ENCODE peak calls at places on chromosomes 16 and 17, in five cellular contexts. O is head of caudate nucleus, A is neural crest cell, P is upper lobe of right lung, S is IMR-90. W is an unnamed sample.

GRCh38 chr16:66935319-66936011 is at the start of gene CES2:
- DNase-seq in O (peak; percentile 28), A (no peak), P (no peak), S (peak; percentile 29), W (no peak)

GRCh38 chr16:78058165-78058564 is 35.8 kb downstream of the CLEC3A start:
- DNase-seq in O (no peak), A (no peak), P (no peak), S (no peak), W (no peak)

GRCh38 chr17:58312021-58312630 is 16.5 kb downstream of the TSPOAP1 start:
- DNase-seq in O (no peak), A (no peak), P (peak; percentile 59), S (no peak), W (no peak)

GRCh38 chr16:3007059-3007956 is 5.4 kb upstream of the CLDN9 start:
- DNase-seq in O (no peak), A (no peak), P (no peak), S (no peak), W (no peak)

GRCh38 chr16:30805056-30805369 is 18.0 kb upstream of the ZNF629 start:
- DNase-seq in O (peak; percentile 26), A (no peak), P (no peak), S (no peak), W (no peak)

GRCh38 chr16:75908718-75909117 is 182.4 kb upstream of the CPHXL start:
- DNase-seq in O (no peak), A (no peak), P (no peak), S (no peak), W (peak; percentile 60)

GRCh38 chr16:19757026-19757425 is 39.0 kb downstream of the IQCK start:
- DNase-seq in O (peak; percentile 20), A (no peak), P (no peak), S (peak; percentile 58), W (no peak)

GRCh38 chr16:65010136-65010535 is 111.7 kb downstream of the CDH11 start:
- DNase-seq in O (no peak), A (no peak), P (no peak), S (no peak), W (no peak)

GRCh38 chr17:58088624-58089023 is 5.4 kb downstream of the DYNLL2 start:
- DNase-seq in O (no peak), A (no peak), P (no peak), S (no peak), W (no peak)

GRCh38 chr17:38572665-38573365 is 32.9 kb downstream of the SRCIN1 start:
- DNase-seq in O (peak; percentile 82), A (peak; percentile 49), P (no peak), S (no peak), W (peak; percentile 65)

GRCh38 chr17:7203391-7203790 is 16.2 kb downstream of the DLG4 start:
- DNase-seq in O (no peak), A (no peak), P (no peak), S (no peak), W (no peak)

GRCh38 chr16:30937692-30938091 is 11.2 kb upstream of the ORAI3 start:
- DNase-seq in O (no peak), A (no peak), P (no peak), S (no peak), W (no peak)

GRCh38 chr17:1275962-1276736 is 3.3 kb upstream of the TRARG1 start:
- DNase-seq in O (peak; percentile 17), A (peak; percentile 84), P (peak; percentile 83), S (peak; percentile 27), W (no peak)

GRCh38 chr16:66359811-66360608 is 6.5 kb upstream of the CDH5 start:
- DNase-seq in O (no peak), A (no peak), P (peak; percentile 62), S (no peak), W (peak; percentile 31)

W was measured in cerebellum.